ENCODE peak calls at places on chromosome 20, in eight cellular contexts. B, F, X, S, Y, T, P and E are unnamed samples.

GRCh38 chr20:23049933-23050838 is 714 bp upstream of the THBD start:
- DNase-seq in B (peak; percentile 64), F (no peak), X (no peak), S (peak; percentile 65), Y (no peak), T (peak; percentile 72), P (no peak), E (peak; percentile 74)

GRCh38 chr20:25017257-25017803 is 24.8 kb upstream of the APMAP start:
- DNase-seq in B (no peak), F (no peak), X (no peak), S (no peak), Y (no peak), T (no peak), P (no peak), E (no peak)

GRCh38 chr20:36435799-36436541 is 105.3 kb upstream of the MYL9 start:
- DNase-seq in B (peak; percentile 37), F (peak; percentile 89), X (peak; percentile 78), S (peak; percentile 78), Y (peak; percentile 50), T (peak; percentile 64), P (no peak), E (peak; percentile 69)

GRCh38 chr20:4014031-4014474 is 1.3 kb downstream of the RNF24 start:
- DNase-seq in B (peak; percentile 33), F (peak; percentile 19), X (peak; percentile 11), S (no peak), Y (peak; percentile 53), T (peak; percentile 73), P (peak; percentile 47), E (no peak)

GRCh38 chr20:1810926-1811620 is 84.1 kb upstream of the SIRPA start:
- DNase-seq in B (peak; percentile 38), F (no peak), X (no peak), S (no peak), Y (no peak), T (no peak), P (no peak), E (peak; percentile 58)

GRCh38 chr20:26135325-26136110 is 438.9 kb upstream of the ZNF337 start:
- DNase-seq in B (no peak), F (no peak), X (no peak), S (no peak), Y (no peak), T (no peak), P (no peak), E (no peak)

GRCh38 chr20:24948939-24949679 is at the start of gene CST7:
- DNase-seq in B (no peak), F (peak; percentile 86), X (peak; percentile 93), S (peak; percentile 39), Y (no peak), T (no peak), P (no peak), E (no peak)

GRCh38 chr20:17226410-17227198 is at the start of gene PCSK2:
- DNase-seq in B (no peak), F (no peak), X (no peak), S (peak; percentile 26), Y (peak; percentile 95), T (peak; percentile 11), P (peak; percentile 6), E (no peak)

GRCh38 chr20:63434599-63435378 is 37.7 kb downstream of the KCNQ2 start:
- DNase-seq in B (peak; percentile 30), F (peak; percentile 76), X (peak; percentile 61), S (peak; percentile 56), Y (peak; percentile 78), T (peak; percentile 89), P (no peak), E (peak; percentile 66)

GRCh38 chr20:23003077-23003476 is 32.0 kb upstream of the SSTR4 start:
- DNase-seq in B (no peak), F (no peak), X (no peak), S (no peak), Y (no peak), T (no peak), P (no peak), E (no peak)

GRCh38 chr20:25570148-25570530 is 15.2 kb downstream of the NINL start:
- DNase-seq in B (no peak), F (no peak), X (no peak), S (no peak), Y (no peak), T (no peak), P (no peak), E (no peak)

GRCh38 chr20:43781215-43781614 is 54.4 kb upstream of the GTSF1L start:
- DNase-seq in B (no peak), F (no peak), X (no peak), S (no peak), Y (no peak), T (no peak), P (no peak), E (no peak)

GRCh38 chr20:17916365-17916996 is 52.1 kb downstream of the SNX5 start:
- DNase-seq in B (no peak), F (no peak), X (no peak), S (no peak), Y (no peak), T (no peak), P (no peak), E (no peak)

GRCh38 chr20:19414600-19414999 is 202.2 kb downstream of the SLC24A3 start:
- DNase-seq in B (no peak), F (no peak), X (no peak), S (no peak), Y (no peak), T (no peak), P (no peak), E (no peak)

GRCh38 chr20:39967806-39968205 is 721.2 kb downstream of the MAFB start:
- DNase-seq in B (no peak), F (no peak), X (no peak), S (no peak), Y (no peak), T (no peak), P (no peak), E (no peak)

GRCh38 chr20:39968495-39968894 is 720.5 kb downstream of the MAFB start:
- DNase-seq in B (no peak), F (no peak), X (no peak), S (no peak), Y (no peak), T (no peak), P (no peak), E (no peak)
- H3K9me3 ChIP-seq in B (peaks cover 5% of the 10 kb centered on the region), F (no peaks in the 10 kb centered on the region), X (no peaks in the 10 kb centered on the region), S (peaks cover 6% of the 10 kb centered on the region), Y (no peaks in the 10 kb centered on the region), T (no peaks in the 10 kb centered on the region), P (no peaks in the 10 kb centered on the region), E (peaks cover 12% of the 10 kb centered on the region)

DNA sequence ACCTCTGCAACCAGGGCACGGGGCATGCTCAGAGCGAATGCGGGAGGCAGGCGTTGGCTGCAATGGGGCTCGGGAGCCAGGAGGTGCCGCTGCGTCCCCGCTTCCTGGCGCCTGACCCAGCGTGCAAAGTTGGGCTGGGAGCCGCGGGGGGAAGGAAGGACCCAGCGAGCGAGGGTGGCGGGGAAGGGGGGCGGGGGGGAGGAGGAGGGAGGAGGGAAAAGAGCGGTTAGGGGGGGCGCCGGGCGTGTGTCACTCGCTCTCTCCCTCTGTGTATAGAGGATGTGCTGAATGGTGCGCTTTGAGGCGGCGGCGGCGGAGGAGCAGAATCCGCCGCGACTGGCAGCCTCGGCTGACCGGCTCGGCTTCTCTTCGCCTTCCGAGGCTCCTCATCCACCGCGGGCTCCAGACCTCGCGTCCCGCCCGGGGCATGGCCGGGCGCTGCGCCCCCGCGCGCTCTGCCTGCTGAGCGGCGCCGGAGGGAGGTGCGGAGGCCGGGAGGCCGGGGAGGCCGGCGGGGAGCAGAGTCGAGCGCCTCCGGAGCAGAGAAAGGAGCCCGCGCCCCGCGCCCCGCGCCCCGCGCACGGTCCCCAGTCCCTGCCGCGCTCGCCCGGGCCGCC is at the start of gene PLCB1:
- DNase-seq in B (peak; percentile 89), F (peak; percentile 77), X (peak; percentile 84), S (peak; percentile 86), Y (peak; percentile 80), T (peak; percentile 82), P (peak; percentile 66), E (peak; percentile 87)
- H3K27ac ChIP-seq in B (peak within 1 kb of the TSS; percentile 78), F (no peak within 1 kb of the TSS), X (no peak within 1 kb of the TSS), S (peak within 1 kb of the TSS; percentile 72), Y (no peak within 1 kb of the TSS), T (peak within 1 kb of the TSS; percentile 73), P (peak within 1 kb of the TSS; percentile 58), E (peak within 1 kb of the TSS; percentile 92)

GRCh38 chr20:29119141-29119540 is 2138.3 kb upstream of the DEFB115 start:
- DNase-seq in B (no peak), F (no peak), X (no peak), S (no peak), Y (no peak), T (no peak), P (no peak), E (no peak)
- H3K9me3 ChIP-seq in B (no peaks in the 10 kb centered on the region), F (no peaks in the 10 kb centered on the region), X (no peaks in the 10 kb centered on the region), S (no peaks in the 10 kb centered on the region), Y (no peaks in the 10 kb centered on the region), T (peaks cover 16% of the 10 kb centered on the region), P (peaks cover 29% of the 10 kb centered on the region), E (no peaks in the 10 kb centered on the region)

GRCh38 chr20:45924391-45925261 is 9.9 kb upstream of the PCIF1 start:
- DNase-seq in B (peak; percentile 57), F (no peak), X (no peak), S (no peak), Y (no peak), T (no peak), P (no peak), E (peak; percentile 80)

GRCh38 chr20:45921618-45922189 is 9.7 kb upstream of the PLTP start:
- DNase-seq in B (no peak), F (no peak), X (no peak), S (no peak), Y (no peak), T (no peak), P (no peak), E (no peak)

GRCh38 chr20:45926731-45927070 is 7.8 kb upstream of the PCIF1 start:
- DNase-seq in B (no peak), F (no peak), X (no peak), S (no peak), Y (no peak), T (no peak), P (no peak), E (no peak)

GRCh38 chr20:45925821-45926506 is 8.5 kb upstream of the PCIF1 start:
- DNase-seq in B (no peak), F (no peak), X (no peak), S (no peak), Y (no peak), T (no peak), P (no peak), E (no peak)

GRCh38 chr20:45927071-45927878 is 7.2 kb upstream of the PCIF1 start:
- DNase-seq in B (no peak), F (no peak), X (no peak), S (no peak), Y (no peak), T (no peak), P (no peak), E (no peak)
- H3K27ac ChIP-seq in B (no peak overlapping the region), F (no peak overlapping the region), X (no peak overlapping the region), S (no peak overlapping the region), Y (no peak overlapping the region), T (no peak overlapping the region), P (no peak overlapping the region), E (no peak overlapping the region)